ENCODE peak calls at places on chromosomes 5 and 9, in four cellular contexts. D is AG09309, Z is nephron progenitor cell, P is amniotic epithelial cell. R is an unnamed sample.

GRCh38 chr9:127869310-127870152 is 7.9 kb downstream of the AK1 start:
- DNase-seq in Z (peak; percentile 95), D (no peak), P (peak; percentile 67), R (peak; percentile 95)

GRCh38 chr5:57494104-57495098 is 11.8 kb upstream of the ACTBL2 start:
- DNase-seq in P (peak; percentile 99), D (peak; percentile 93), Z (no peak), R (no peak)

GRCh38 chr5:174384509-174384947 is 339.0 kb downstream of the NSG2 start:
- DNase-seq in D (peak; percentile 27), P (peak; percentile 40), Z (no peak), R (peak; percentile 41)

GRCh38 chr9:129109504-129109903 is 1.1 kb downstream of the CRAT start:
- DNase-seq in P (peak; percentile 19), Z (no peak), D (no peak), R (no peak)

GRCh38 chr5:14464101-14464500 is 117.5 kb upstream of the OTULINL start:
- DNase-seq in Z (no peak), P (peak; percentile 75), D (no peak), R (no peak)

GRCh38 chr5:112419596-112420110 is 576 bp upstream of the EPB41L4A start:
- DNase-seq in P (no peak), D (no peak), Z (peak; percentile 64), R (peak; percentile 87)

GRCh38 chr5:134911285-134912215 is 6.6 kb downstream of the PCBD2 start:
- DNase-seq in P (no peak), Z (no peak), D (no peak), R (no peak)

GRCh38 chr5:135185461-135186075 is 151.5 kb upstream of the PITX1 start:
- DNase-seq in Z (no peak), P (peak; percentile 66), D (peak; percentile 59), R (no peak)

GRCh38 chr5:80990527-80990926 is 30.4 kb downstream of the RASGRF2 start:
- DNase-seq in P (peak; percentile 6), D (no peak), Z (no peak), R (no peak)

GRCh38 chr9:3285365-3286161 is 240.2 kb downstream of the RFX3 start:
- DNase-seq in Z (no peak), P (peak; percentile 67), D (peak; percentile 90), R (peak; percentile 22)

GRCh38 chr5:117414926-117415325 is 840.3 kb upstream of the SEMA6A start:
- DNase-seq in P (peak; percentile 5), Z (no peak), D (no peak), R (no peak)

GRCh38 chr5:157345485-157345884 is 79.6 kb downstream of the CYFIP2 start:
- DNase-seq in D (no peak), Z (no peak), P (no peak), R (peak; percentile 35)

GRCh38 chr9:109506097-109506712 is 8.1 kb upstream of the PTPN3 start:
- DNase-seq in P (no peak), D (no peak), Z (no peak), R (peak; percentile 22)

GRCh38 chr9:130597228-130597627 is 17.9 kb downstream of the FUBP3 start:
- DNase-seq in P (no peak), D (no peak), Z (no peak), R (peak; percentile 9)

GRCh38 chr9:120477534-120478001 is 102.4 kb downstream of the CDK5RAP2 start:
- DNase-seq in D (peak; percentile 78), P (peak; percentile 95), Z (peak; percentile 65), R (peak; percentile 66)

GRCh38 chr5:172950176-172950965 is 8.9 kb upstream of the RPL26L1 start:
- DNase-seq in Z (no peak), D (no peak), P (no peak), R (no peak)

GRCh38 chr5:150053695-150054392 is 32.5 kb downstream of the CSF1R start:
- DNase-seq in Z (no peak), D (no peak), P (no peak), R (no peak)

GRCh38 chr5:8019719-8020218 is 150.8 kb downstream of the MTRR start:
- DNase-seq in P (no peak), D (no peak), Z (no peak), R (no peak)

GRCh38 chr5:167898361-167899042 is 392.9 kb upstream of the WWC1 start:
- DNase-seq in Z (no peak), P (peak; percentile 10), D (no peak), R (no peak)

GRCh38 chr9:72477862-72478564 is 43.4 kb upstream of the TMC1 start:
- DNase-seq in P (peak; percentile 75), Z (no peak), D (no peak), R (peak; percentile 56)

GRCh38 chr5:125049721-125050357 is 303.4 kb upstream of the ZNF608 start:
- DNase-seq in P (peak; percentile 89), Z (no peak), D (no peak), R (peak; percentile 82)

GRCh38 chr5:163453705-163454104 is 6.2 kb downstream of the NUDCD2 start:
- DNase-seq in P (peak; percentile 81), Z (no peak), D (no peak), R (no peak)

GRCh38 chr9:99071313-99072039 is 33.4 kb upstream of the TGFBR1 start:
- DNase-seq in Z (no peak), P (peak; percentile 31), D (no peak), R (no peak)

GRCh38 chr5:51226420-51226735 is 156.9 kb upstream of the ISL1 start:
- DNase-seq in Z (peak; percentile 31), P (no peak), D (no peak), R (peak; percentile 83)

GRCh38 chr9:7879551-7880245 is 80.1 kb upstream of the DMAC1 start:
- DNase-seq in D (no peak), Z (peak; percentile 34), P (no peak), R (peak; percentile 43)

GRCh38 chr9:114690308-114690707 is 8.3 kb upstream of the TEX48 start:
- DNase-seq in Z (no peak), P (no peak), D (no peak), R (peak; percentile 9)

GRCh38 chr5:36573441-36573840 is 33.0 kb upstream of the SLC1A3 start:
- DNase-seq in P (peak; percentile 91), Z (no peak), D (no peak), R (no peak)

GRCh38 chr9:107819772-107820171 is 330.2 kb upstream of the KLF4 start:
- DNase-seq in P (no peak), Z (no peak), D (no peak), R (no peak)

GRCh38 chr9:70411141-70411929 is 3.1 kb downstream of the KLF9 start:
- DNase-seq in P (peak; percentile 78), Z (peak; percentile 27), D (no peak), R (peak; percentile 63)

GRCh38 chr5:176541338-176542134 is 4.3 kb upstream of the RNF44 start:
- DNase-seq in D (no peak), P (no peak), Z (peak; percentile 60), R (peak; percentile 91)

GRCh38 chr5:158511454-158511853 is 588.3 kb downstream of the EBF1 start:
- DNase-seq in D (no peak), Z (no peak), P (no peak), R (no peak)

GRCh38 chr5:108028411-108028810 is 353.5 kb downstream of the FBXL17 start:
- DNase-seq in Z (peak; percentile 28), D (no peak), P (peak; percentile 22), R (peak; percentile 58)

GRCh38 chr5:178312900-178313299 is 80.3 kb upstream of the PHYKPL start:
- DNase-seq in P (no peak), Z (no peak), D (no peak), R (no peak)

R was measured in left kidney.